ENCODE peak calls at places on chromosomes 12 and 14, in ten cellular contexts. E is AG09309, R is mucosa of descending colon, H is ovary, B is tibial nerve, F is tibial artery, M is GM06990, Z is endodermal cell, L is body of pancreas, J is stomach. S is an unnamed sample.
A peak's percentile ranks its signal among the peaks of the same experiment; 100 is the strongest.

GRCh38 chr12:70652451-70652850 is 15.2 kb upstream of the PTPRB start:
- DNase-seq in E (no peak), R (no peak), H (no peak), B (no peak), F (no peak), M (no peak), Z (no peak), L (no peak), J (no peak), S (no peak)

GRCh38 chr12:68236421-68237059 is 10.9 kb upstream of the IL26 start:
- DNase-seq in E (no peak), R (no peak), H (no peak), B (no peak), F (no peak), M (peak; percentile 22), Z (no peak), L (peak; percentile 53), J (no peak), S (no peak)

GRCh38 chr12:70744133-70744532 is 106.9 kb upstream of the PTPRB start:
- DNase-seq in E (no peak), R (no peak), H (no peak), B (no peak), F (no peak), M (no peak), Z (no peak), L (no peak), J (no peak), S (peak; percentile 20)

GRCh38 chr14:59020382-59020781 is 168.1 kb upstream of the DAAM1 start:
- DNase-seq in E (no peak), R (no peak), H (no peak), B (no peak), F (no peak), M (no peak), Z (no peak), L (peak; percentile 35), J (no peak), S (peak; percentile 4)

GRCh38 chr12:16984484-16984883 is 378.5 kb upstream of the LMO3 start:
- DNase-seq in E (no peak), R (no peak), H (no peak), B (no peak), F (no peak), M (no peak), Z (no peak), L (no peak), J (no peak), S (no peak)

GRCh38 chr14:89660183-89660582 is 243.2 kb upstream of the FOXN3 start:
- DNase-seq in E (no peak), R (no peak), H (peak; percentile 22), B (no peak), F (no peak), M (no peak), Z (no peak), L (no peak), J (no peak), S (no peak)

GRCh38 chr14:57486767-57487379 is 6.8 kb downstream of the CCDC198 start:
- DNase-seq in E (no peak), R (no peak), H (no peak), B (no peak), F (no peak), M (no peak), Z (no peak), L (peak; percentile 10), J (no peak), S (peak; percentile 13)

GRCh38 chr12:114918535-114919233 is 234.7 kb upstream of the TBX3 start:
- DNase-seq in E (no peak), R (no peak), H (no peak), B (no peak), F (no peak), M (no peak), Z (no peak), L (no peak), J (no peak), S (no peak)

GRCh38 chr14:79583738-79584405 is 627.4 kb downstream of the DIO2 start:
- DNase-seq in E (peak; percentile 48), R (no peak), H (no peak), B (no peak), F (no peak), M (no peak), Z (no peak), L (no peak), J (no peak), S (peak; percentile 77)

GRCh38 chr12:117047810-117048584 is 51.2 kb downstream of the TESC start:
- DNase-seq in E (no peak), R (no peak), H (no peak), B (no peak), F (no peak), M (no peak), Z (peak; percentile 74), L (peak; percentile 77), J (no peak), S (peak; percentile 50)

GRCh38 chr12:2834581-2835491 is at the start of gene NRIP2:
- DNase-seq in E (no peak), R (no peak), H (peak; percentile 86), B (no peak), F (no peak), M (no peak), Z (peak; percentile 79), L (peak; percentile 30), J (no peak), S (no peak)
- H3K4me3 ChIP-seq in E (no peak within 1 kb of the TSS), R (no peak within 1 kb of the TSS), H (peak within 1 kb of the TSS; percentile 27), B (peak within 1 kb of the TSS; percentile 40), F (peak within 1 kb of the TSS; percentile 51), M (no peak within 1 kb of the TSS), Z (no peak within 1 kb of the TSS), L (no peak within 1 kb of the TSS), J (peak within 1 kb of the TSS; percentile 25), S (no peak within 1 kb of the TSS)

DNA sequence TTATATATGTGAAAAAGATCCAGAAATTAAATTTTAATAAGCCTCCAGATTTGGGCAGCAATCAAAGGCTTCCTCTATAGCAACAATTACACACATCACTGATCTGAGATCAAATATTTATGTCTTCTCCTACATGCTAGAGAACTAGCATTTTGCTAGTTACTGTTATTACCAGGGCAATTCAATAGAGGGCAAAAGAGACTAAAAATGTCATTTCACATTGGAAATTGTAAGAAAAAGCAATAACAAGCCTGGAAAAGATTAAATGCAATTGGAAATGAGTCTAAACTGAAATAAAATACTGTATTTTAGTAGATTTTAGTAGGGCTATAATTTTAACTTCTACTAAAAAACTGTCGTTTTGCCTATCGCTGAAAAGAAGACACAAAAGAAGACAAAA is 32.6 kb upstream of the ANO6 start:
- DNase-seq in E (no peak), R (no peak), H (no peak), B (no peak), F (no peak), M (no peak), Z (no peak), L (no peak), J (no peak), S (no peak)
- TF ChIP-seq CTCF in E (peak; percentile 46), R (no peak), H (peak; percentile 25), B (peak; percentile 33), F (peak; percentile 49), M (peak; percentile 26), Z (peak; percentile 60), L (peak; percentile 32), J (no peak), S (peak; percentile 41)

DNA sequence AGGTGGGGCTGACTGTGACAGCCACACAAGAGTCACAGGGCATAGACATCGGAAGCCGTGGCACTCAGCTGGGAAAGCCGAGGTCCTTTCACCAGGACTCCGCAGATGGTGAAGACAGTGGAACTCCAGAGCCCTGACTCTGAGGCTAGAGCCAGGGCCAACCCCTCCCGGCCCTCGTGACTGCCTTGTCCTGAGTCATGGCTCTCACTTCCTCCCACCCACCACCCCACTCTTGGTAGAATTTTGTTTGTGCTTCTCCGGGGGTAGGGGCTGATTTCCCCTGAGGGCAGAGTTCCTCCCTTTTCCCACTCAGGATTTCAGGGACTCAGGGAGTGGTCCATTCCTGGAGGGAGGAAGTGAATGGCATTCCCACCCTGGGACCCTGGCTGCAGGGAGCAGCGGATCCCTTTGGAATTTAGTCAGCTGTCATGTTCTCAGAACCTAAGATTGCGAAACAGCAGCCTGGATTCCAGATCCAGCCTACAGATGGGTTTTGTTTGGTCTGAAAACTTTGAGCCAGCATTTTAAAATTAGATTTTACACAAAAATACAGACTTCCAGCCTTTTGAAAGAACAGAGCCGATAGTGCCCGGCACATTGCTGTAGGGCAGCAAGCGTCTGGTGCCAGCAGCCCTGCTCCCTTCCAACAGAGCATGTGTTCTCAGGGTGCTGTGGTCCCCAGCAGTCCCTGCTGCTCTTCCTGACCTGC is 50.7 kb downstream of the TPCN1 start:
- DNase-seq in E (peak; percentile 46), R (peak; percentile 64), H (peak; percentile 77), B (peak; percentile 74), F (peak; percentile 91), M (no peak), Z (peak; percentile 59), L (peak; percentile 88), J (peak; percentile 43), S (peak; percentile 64)
- H3K4me3 ChIP-seq in E (peak overlapping the region; percentile 12), R (no peak overlapping the region), H (no peak overlapping the region), B (no peak overlapping the region), F (peak overlapping the region; percentile 14), M (no peak overlapping the region), Z (no peak overlapping the region), L (no peak overlapping the region), J (no peak overlapping the region), S (no peak overlapping the region)

DNA sequence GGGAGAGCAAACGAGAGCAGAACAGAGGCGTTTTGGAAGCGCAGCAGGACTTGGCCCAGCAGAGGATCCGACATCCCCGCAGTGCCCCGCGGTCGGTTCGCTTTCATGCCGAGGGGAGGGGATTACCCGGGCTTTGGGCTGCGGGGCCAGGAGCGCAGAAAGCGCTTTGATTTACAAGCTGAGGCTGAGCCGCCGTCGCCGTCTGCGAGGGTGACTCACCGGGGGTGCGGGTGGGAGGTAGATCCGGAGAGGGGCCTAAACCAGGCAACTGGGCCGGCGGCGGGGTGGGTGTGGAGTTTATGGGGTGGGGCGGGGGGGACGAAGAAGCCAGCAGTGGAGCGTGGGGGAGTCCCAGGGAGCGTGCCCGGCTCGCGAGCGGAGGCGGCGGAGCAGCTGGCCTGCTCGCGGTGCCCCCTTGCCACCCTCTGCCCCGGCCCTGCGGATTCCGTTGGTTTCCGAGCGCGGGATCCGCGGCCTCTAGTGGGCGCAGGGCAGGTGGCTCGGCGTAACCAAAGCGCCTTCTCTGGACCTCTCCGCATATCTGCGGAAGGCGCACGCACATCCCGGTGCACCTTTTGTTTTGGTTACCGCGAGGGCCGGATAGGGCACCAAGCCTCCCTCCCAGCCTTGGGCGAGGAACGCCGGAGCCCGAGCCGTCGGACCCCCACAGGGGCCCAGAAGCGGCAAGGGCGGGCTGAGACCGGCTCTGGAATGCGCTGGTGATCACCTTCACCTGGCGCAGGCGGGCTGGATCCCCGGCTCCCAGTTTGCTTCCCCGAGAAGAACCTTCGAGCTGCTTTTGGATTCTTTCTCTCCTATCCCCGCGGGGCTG is 2.6 kb downstream of the SIX4 start:
- DNase-seq in E (no peak), R (peak; percentile 50), H (peak; percentile 61), B (no peak), F (peak; percentile 30), M (peak; percentile 19), Z (peak; percentile 88), L (peak; percentile 62), J (peak; percentile 44), S (no peak)
- TF ChIP-seq CTCF in E (peak; percentile 45), R (no peak), H (no peak), B (no peak), F (peak; percentile 26), M (peak; percentile 58), Z (peak; percentile 66), L (peak; percentile 43), J (no peak), S (peak; percentile 54)

GRCh38 chr12:104048162-104048561 is 1.8 kb downstream of the GLT8D2 start:
- DNase-seq in E (no peak), R (no peak), H (no peak), B (no peak), F (no peak), M (no peak), Z (no peak), L (no peak), J (no peak), S (no peak)
- H3K4me3 ChIP-seq in E (no peak overlapping the region), R (no peak overlapping the region), H (no peak overlapping the region), B (no peak overlapping the region), F (peak overlapping the region; percentile 58), M (no peak overlapping the region), Z (no peak overlapping the region), L (no peak overlapping the region), J (no peak overlapping the region), S (no peak overlapping the region)

S was measured in retinal pigment epithelial cell.